ENCODE peak calls at places on chromosomes 4 and X, in four cellular contexts. V is neural crest cell, L is left ventricle myocardium inferior, N is glutamatergic neuron. Z is an unnamed sample.
A peak's percentile ranks its signal among the peaks of the same experiment; 100 is the strongest.

GRCh38 chrX:13220916-13221315 is 98.9 kb downstream of the ATXN3L start:
- DNase-seq in L (no peak), V (no peak), N (no peak), Z (peak; percentile 21)

GRCh38 chr4:107854326-107855030 is 29.7 kb downstream of the SGMS2 start:
- DNase-seq in V (no peak), N (no peak), L (no peak), Z (no peak)

GRCh38 chrX:8629871-8630270 is 102.1 kb downstream of the ANOS1 start:
- DNase-seq in N (no peak), L (no peak), V (no peak), Z (peak; percentile 10)

GRCh38 chrX:50067435-50068292 is 133.1 kb downstream of the AKAP4 start:
- DNase-seq in V (peak; percentile 22), L (no peak), N (peak; percentile 60), Z (peak; percentile 1)

GRCh38 chr4:36392916-36393315 is 111.5 kb downstream of the DTHD1 start:
- DNase-seq in N (no peak), V (no peak), L (no peak), Z (no peak)

GRCh38 chr4:110163327-110164070 is 34.9 kb downstream of the ELOVL6 start:
- DNase-seq in L (no peak), N (no peak), V (no peak), Z (no peak)

GRCh38 chr4:156685308-156685707 is 286.3 kb downstream of the PDGFC start:
- DNase-seq in V (no peak), L (no peak), N (no peak), Z (no peak)

GRCh38 chr4:33482773-33483172 is 2761.5 kb downstream of the ARAP2 start:
- DNase-seq in N (no peak), V (no peak), L (no peak), Z (no peak)

GRCh38 chrX:39854772-39855747 is 242.7 kb downstream of the BCOR start:
- DNase-seq in N (no peak), L (no peak), V (no peak), Z (no peak)

GRCh38 chr4:675980-676870 is 1.9 kb downstream of the MYL5 start:
- DNase-seq in N (peak; percentile 20), L (no peak), V (no peak), Z (no peak)

GRCh38 chr4:176769519-176769918 is 23.2 kb downstream of the VEGFC start:
- DNase-seq in L (no peak), N (no peak), V (no peak), Z (peak; percentile 77)

GRCh38 chrX:55787063-55787462 is 69.5 kb downstream of the RRAGB start:
- DNase-seq in N (no peak), L (no peak), V (no peak), Z (no peak)

GRCh38 chr4:105875233-105875632 is 20.0 kb upstream of the NPNT start:
- DNase-seq in V (no peak), N (no peak), L (no peak), Z (no peak)

GRCh38 chr4:25970691-25971427 is 56.8 kb downstream of the SMIM20 start:
- DNase-seq in V (no peak), N (no peak), L (no peak), Z (no peak)

GRCh38 chr4:80184053-80184790 is 13.1 kb upstream of the PRDM8 start:
- DNase-seq in L (peak; percentile 87), N (peak; percentile 99), V (peak; percentile 84), Z (peak; percentile 58)

GRCh38 chr4:163556169-163556568 is 61.7 kb downstream of the TMA16 start:
- DNase-seq in N (no peak), V (no peak), L (no peak), Z (no peak)

GRCh38 chr4:11647433-11647832 is 218.7 kb upstream of the HS3ST1 start:
- DNase-seq in V (no peak), L (no peak), N (no peak), Z (no peak)

GRCh38 chrX:13828392-13828791 is 11.5 kb upstream of the GPM6B start:
- DNase-seq in N (no peak), V (no peak), L (no peak), Z (no peak)

GRCh38 chr4:139887962-139888735 is 222.5 kb downstream of the MGST2 start:
- DNase-seq in L (no peak), V (no peak), N (no peak), Z (no peak)

GRCh38 chrX:113058634-113059033 is 218.0 kb upstream of the AMOT start:
- DNase-seq in L (no peak), V (no peak), N (no peak), Z (no peak)

GRCh38 chr4:99861120-99861905 is 32.9 kb downstream of the LAMTOR3 start:
- DNase-seq in N (no peak), L (no peak), V (no peak), Z (no peak)

GRCh38 chrX:12984629-12985303 is 9.9 kb downstream of the TMSB4X start:
- DNase-seq in V (no peak), N (no peak), L (no peak), Z (peak; percentile 86)

GRCh38 chrX:153731117-153731844 is 6.6 kb downstream of the ABCD1 start:
- DNase-seq in V (no peak), L (no peak), N (no peak), Z (no peak)

GRCh38 chr4:36716874-36717273 is 435.5 kb downstream of the DTHD1 start:
- DNase-seq in V (no peak), N (no peak), L (no peak), Z (no peak)

GRCh38 chrX:130093271-130093670 is 17.0 kb downstream of the ELF4 start:
- DNase-seq in N (no peak), L (no peak), V (no peak), Z (no peak)

GRCh38 chr4:88144866-88145300 is 13.6 kb downstream of the ABCG2 start:
- DNase-seq in N (no peak), L (no peak), V (no peak), Z (no peak)

GRCh38 chrX:46811101-46811500 is 25.7 kb upstream of the RP2 start:
- DNase-seq in L (no peak), N (no peak), V (no peak), Z (peak; percentile 1)

GRCh38 chr4:37828843-37829242 is 2.4 kb downstream of the PGM2 start:
- DNase-seq in V (no peak), N (no peak), L (no peak), Z (no peak)

GRCh38 chr4:48315728-48316630 is 25.4 kb upstream of the SLAIN2 start:
- DNase-seq in V (peak; percentile 2), N (no peak), L (no peak), Z (peak; percentile 64)

GRCh38 chr4:146654976-146655761 is 16.5 kb downstream of the POU4F2 start:
- DNase-seq in N (peak; percentile 82), V (peak; percentile 41), L (no peak), Z (no peak)

GRCh38 chr4:131344761-131345160 is 1804.3 kb upstream of the PCDH10 start:
- DNase-seq in V (no peak), N (no peak), L (no peak), Z (no peak)
- TF ChIP-seq CTCF in V (no peak), N (no peak), L (no peak), Z (no peak)

DNA sequence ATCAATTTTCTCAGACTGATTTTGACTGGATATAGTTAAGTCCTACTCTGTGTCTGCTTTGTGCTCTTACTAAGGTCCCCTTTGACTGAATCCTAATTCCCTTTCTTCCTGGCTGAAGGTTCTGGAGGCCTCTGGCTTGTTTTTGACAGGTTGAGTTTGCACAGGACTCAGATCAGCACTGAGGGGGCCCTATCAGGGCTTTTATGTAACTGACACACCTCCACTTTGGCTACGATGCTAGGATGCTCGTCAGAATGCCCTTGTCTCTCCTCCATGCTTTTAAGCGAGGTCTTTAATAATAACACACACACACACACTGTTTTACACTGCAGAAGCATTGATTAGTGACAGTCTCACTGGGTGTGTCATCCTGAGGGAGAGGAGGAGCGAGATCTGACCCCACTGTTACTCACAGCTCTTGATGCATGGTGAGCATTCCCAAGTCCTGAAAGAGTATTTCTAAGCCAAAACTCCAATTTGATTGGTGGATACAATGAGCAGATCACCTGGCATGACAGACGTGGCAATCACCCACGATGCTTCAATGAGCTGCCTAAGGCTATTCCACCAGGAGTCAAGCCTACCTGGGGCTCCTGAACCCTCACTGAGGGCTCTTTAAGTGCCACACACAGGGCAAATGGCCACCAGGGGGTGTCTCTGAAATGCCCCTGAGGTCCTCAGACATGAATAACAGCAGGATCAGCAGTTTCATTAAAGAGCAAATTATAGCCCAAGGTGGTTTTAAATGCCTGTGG is 130.4 kb upstream of the CPEB2 start:
- DNase-seq in V (no peak), L (no peak), N (peak; percentile 19), Z (peak; percentile 6)
- TF ChIP-seq CTCF in V (peak; percentile 48), L (peak; percentile 33), N (peak; percentile 54), Z (peak; percentile 18)

DNA sequence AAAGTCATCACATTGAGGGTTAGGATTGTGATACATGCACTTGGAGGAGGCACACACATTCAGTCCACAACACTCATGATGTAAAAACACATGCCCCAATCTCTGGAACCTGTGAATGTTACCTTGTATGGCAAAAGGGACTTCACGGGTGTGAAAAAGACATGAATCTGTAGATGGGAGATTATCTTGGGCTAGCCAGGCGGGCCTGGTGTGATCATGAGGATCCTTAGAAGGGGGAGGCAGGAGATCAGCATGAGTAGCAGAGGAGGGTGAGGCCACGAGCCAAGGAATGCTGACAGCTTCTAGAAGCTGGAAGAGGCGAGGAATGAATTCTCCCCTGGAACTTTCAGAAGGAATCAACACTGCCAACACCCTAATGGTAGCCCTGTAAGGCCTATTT is 77.5 kb upstream of the ENPP6 start:
- DNase-seq in L (no peak), V (no peak), N (no peak), Z (no peak)
- TF ChIP-seq CTCF in L (no peak), V (no peak), N (no peak), Z (no peak)

GRCh38 chrX:71846429-71846828 is 64.2 kb upstream of the NHSL2 start:
- DNase-seq in N (no peak), L (no peak), V (no peak), Z (peak; percentile 2)

GRCh38 chrX:71852182-71852581 is 58.5 kb upstream of the NHSL2 start:
- DNase-seq in L (no peak), N (no peak), V (no peak), Z (no peak)
- TF ChIP-seq CTCF in L (no peak), N (no peak), V (no peak), Z (no peak)

GRCh38 chrX:151825927-151826471 is 86.7 kb upstream of the MAGEA4 start:
- DNase-seq in N (no peak), V (no peak), L (no peak), Z (peak; percentile 52)
- TF ChIP-seq CTCF in N (no peak), V (no peak), L (peak; percentile 33), Z (no peak)

Z was measured in endothelial cell of umbilical vein.